ENCODE peak calls at places on chromosome 20, in seven cellular contexts. B is epithelial cell of esophagus, F is H1, K is endothelial cell, A is OCI-LY7, I is fibroblast of lung, X is ascending aorta. G is an unnamed sample.

GRCh38 chr20:38764563-38765355 is 16.5 kb downstream of the ACTR5 start:
- DNase-seq in X (peak), I (peak), K (no peak), B (peak), F (no peak), A (no peak), G (peak)

GRCh38 chr20:57561356-57562279 is 708 bp downstream of the PCK1 start:
- DNase-seq in A (no peak), K (no peak), X (no peak), I (no peak), B (no peak), F (no peak), G (no peak)

GRCh38 chr20:55616367-55616766 is 389.0 kb downstream of the CBLN4 start:
- DNase-seq in K (no peak), X (no peak), B (no peak), A (no peak), F (no peak), I (no peak), G (no peak)

GRCh38 chr20:2133318-2134183 is 31.9 kb downstream of the STK35 start:
- DNase-seq in F (no peak), X (no peak), A (no peak), K (no peak), I (peak), B (no peak), G (no peak)

GRCh38 chr20:16865406-16865805 is 117.2 kb downstream of the OTOR start:
- DNase-seq in A (no peak), K (no peak), X (no peak), I (no peak), B (no peak), F (no peak), G (no peak)

GRCh38 chr20:10022615-10023014 is 12.2 kb upstream of the ANKEF1 start:
- DNase-seq in K (no peak), F (no peak), X (no peak), A (no peak), I (no peak), B (no peak), G (no peak)

GRCh38 chr20:3764659-3765058 is 2.9 kb downstream of the ADISSP start:
- DNase-seq in I (no peak), A (no peak), K (no peak), F (no peak), B (no peak), X (no peak), G (no peak)

GRCh38 chr20:13302647-13303425 is 81.8 kb downstream of the ISM1 start:
- DNase-seq in X (no peak), K (peak), A (peak), I (no peak), F (peak), B (peak), G (peak)

GRCh38 chr20:51389543-51389924 is 153.0 kb downstream of the NFATC2 start:
- DNase-seq in B (no peak), F (no peak), K (no peak), I (no peak), A (no peak), X (no peak), G (no peak)

GRCh38 chr20:564195-564594 is 20.6 kb upstream of the CSNK2A1 start:
- DNase-seq in X (no peak), F (no peak), B (no peak), A (no peak), I (no peak), K (no peak), G (no peak)

GRCh38 chr20:3405139-3405538 is 2.3 kb downstream of the DNAAF9 start:
- DNase-seq in I (no peak), A (no peak), K (no peak), B (peak), F (no peak), X (no peak), G (no peak)

GRCh38 chr20:42494290-42494689 is 695.4 kb downstream of the PTPRT start:
- DNase-seq in I (no peak), F (no peak), K (no peak), B (peak), A (no peak), X (no peak), G (no peak)

GRCh38 chr20:46897471-46897870 is 2.8 kb downstream of the EYA2 start:
- DNase-seq in B (no peak), F (no peak), A (no peak), X (no peak), K (no peak), I (no peak), G (no peak)

GRCh38 chr20:17660667-17661066 is 21.4 kb downstream of the RRBP1 start:
- DNase-seq in F (no peak), I (no peak), A (no peak), B (no peak), K (no peak), X (no peak), G (no peak)

GRCh38 chr20:50085481-50086365 is 27.2 kb downstream of the UBE2V1 start:
- DNase-seq in F (no peak), B (peak), K (peak), X (peak), I (peak), A (peak), G (peak)

GRCh38 chr20:16916165-16916564 is 168.0 kb downstream of the OTOR start:
- DNase-seq in I (no peak), X (no peak), K (no peak), F (no peak), A (no peak), B (no peak), G (no peak)

GRCh38 chr20:24952376-24953203 is 3.5 kb downstream of the CST7 start:
- DNase-seq in I (no peak), F (peak), A (no peak), B (no peak), K (no peak), X (peak), G (no peak)

GRCh38 chr20:44861547-44862006 is 23.9 kb upstream of the YWHAB start:
- DNase-seq in F (peak), A (no peak), I (peak), B (peak), K (no peak), X (peak), G (no peak)

GRCh38 chr20:54773643-54774000 is 298.2 kb downstream of the DOK5 start:
- DNase-seq in X (no peak), B (no peak), I (no peak), A (no peak), F (no peak), K (no peak), G (no peak)

GRCh38 chr20:14523090-14523489 is 185.7 kb upstream of the FLRT3 start:
- DNase-seq in B (peak), F (no peak), A (no peak), K (no peak), I (no peak), X (no peak), G (no peak)

GRCh38 chr20:48759631-48760245 is 68.1 kb downstream of the PREX1 start:
- DNase-seq in X (no peak), K (no peak), B (no peak), F (no peak), A (peak), I (no peak), G (no peak)
- TF ChIP-seq CTCF in X (no peak), K (no peak), B (no peak), F (no peak), A (no peak), I (no peak), G (no peak)

GRCh38 chr20:36493801-36494114 is 47.6 kb upstream of the MYL9 start:
- DNase-seq in X (peak), I (peak), A (no peak), B (no peak), F (no peak), K (no peak), G (no peak)

GRCh38 chr20:36490191-36490590 is 51.1 kb upstream of the MYL9 start:
- DNase-seq in I (peak), B (no peak), X (no peak), A (no peak), F (no peak), K (no peak), G (no peak)

GRCh38 chr20:36491901-36492617 is 49.3 kb upstream of the MYL9 start:
- DNase-seq in A (peak), K (peak), I (peak), F (no peak), B (peak), X (no peak), G (peak)

GRCh38 chr20:36496707-36497669 is 44.3 kb upstream of the MYL9 start:
- DNase-seq in K (no peak), I (no peak), B (no peak), F (no peak), X (no peak), A (no peak), G (no peak)

GRCh38 chr20:36493013-36493800 is 48.1 kb upstream of the MYL9 start:
- DNase-seq in X (no peak), F (peak), A (peak), I (no peak), K (peak), B (no peak), G (peak)
- TF ChIP-seq CTCF in X (peak), F (peak), A (peak), I (peak), K (peak), B (no peak), G (no peak)

GRCh38 chr20:41063442-41063841 is 34.8 kb downstream of the TOP1 start:
- DNase-seq in I (peak), A (peak), F (no peak), K (no peak), B (no peak), X (no peak), G (no peak)
- TF ChIP-seq CTCF in I (no peak), A (no peak), F (no peak), K (no peak), B (no peak), X (no peak), G (no peak)

DNA sequence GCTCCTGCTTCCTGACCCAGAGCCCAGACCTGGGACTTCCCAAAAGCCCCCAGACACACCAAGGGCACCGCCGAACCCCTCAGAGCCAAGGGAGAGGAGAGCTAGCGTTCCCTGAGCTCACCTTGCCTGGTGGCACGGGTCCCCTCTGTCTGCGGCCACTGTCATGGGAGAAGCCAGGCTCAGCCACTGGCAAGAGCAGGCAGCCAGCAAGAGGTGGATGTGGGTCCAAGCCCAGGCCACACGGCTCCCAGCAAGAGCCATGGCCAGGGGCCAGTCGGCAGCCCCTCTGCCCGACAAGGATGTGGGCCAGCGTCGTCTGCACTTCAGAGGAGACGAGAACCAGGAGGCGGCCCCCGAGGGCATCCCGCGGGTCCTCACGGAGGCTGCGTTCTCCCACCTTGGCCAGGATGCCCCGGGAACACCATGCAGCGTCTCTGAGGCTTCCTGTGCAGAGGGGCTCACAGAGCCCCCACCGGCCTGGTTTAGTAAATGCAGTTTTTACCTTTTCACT is 2.2 kb upstream of the PPDPF start:
- DNase-seq in B (no peak), F (peak), A (no peak), I (no peak), X (peak), K (no peak), G (no peak)
- TF ChIP-seq CTCF in B (no peak), F (no peak), A (no peak), I (no peak), X (no peak), K (no peak), G (no peak)

DNA sequence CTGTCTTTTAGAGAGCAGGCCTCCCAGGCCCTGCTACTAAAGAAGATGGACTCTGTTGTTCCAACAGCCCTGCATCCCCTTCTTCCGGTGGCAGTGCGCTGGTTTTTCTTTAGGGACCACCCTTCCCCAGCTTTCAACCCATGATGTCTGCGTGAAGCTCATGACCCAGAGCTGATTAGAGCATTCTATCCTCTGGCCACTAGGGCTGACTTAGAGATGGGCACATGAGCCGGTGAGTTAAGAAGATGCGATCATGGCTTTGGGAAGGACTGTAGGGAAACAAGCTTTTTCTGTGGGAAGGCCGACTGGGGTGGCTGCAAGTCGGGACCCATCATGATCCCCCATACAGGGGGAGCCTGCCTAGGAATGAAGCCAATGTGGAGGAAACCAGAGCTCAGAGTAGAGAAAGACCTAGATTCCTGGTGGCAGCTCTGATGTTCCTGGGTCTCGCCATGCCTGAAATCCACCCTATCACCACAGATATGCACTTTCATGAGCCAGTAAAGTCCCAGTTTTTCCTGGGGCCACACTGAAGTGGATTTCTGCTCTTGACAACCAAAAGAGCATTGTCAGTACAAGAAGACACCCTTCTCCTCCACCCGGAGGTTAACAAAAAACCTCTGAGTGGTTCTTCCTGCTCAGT is 29.1 kb upstream of the STX16 start:
- DNase-seq in B (no peak), I (no peak), F (no peak), X (no peak), A (no peak), K (no peak), G (no peak)
- TF ChIP-seq CTCF in B (no peak), I (no peak), F (peak), X (no peak), A (no peak), K (no peak), G (peak)